ENCODE peak calls at places on chromosomes 5 and 9, in eight cellular contexts. Y, X, T, Z, J, C, M and L are unnamed samples.

GRCh38 chr5:180330810-180331646 is 22.1 kb downstream of the GFPT2 start:
- DNase-seq in Z (peak; percentile 100), X (no peak), J (no peak), C (peak; percentile 81), Y (no peak), T (no peak), M (peak; percentile 99), L (peak; percentile 99)

GRCh38 chr9:106707722-106708121 is 155.2 kb upstream of the ZNF462 start:
- DNase-seq in X (no peak), J (no peak), C (no peak), M (no peak), Z (no peak), Y (no peak), T (no peak), L (no peak)

GRCh38 chr5:126965061-126965475 is 65.3 kb downstream of the MARCHF3 start:
- DNase-seq in T (no peak), Z (peak; percentile 28), Y (peak; percentile 31), C (no peak), X (no peak), M (peak; percentile 99), J (no peak), L (peak; percentile 41)

GRCh38 chr5:32712463-32713395 is 1.6 kb downstream of the NPR3 start:
- DNase-seq in J (no peak), X (no peak), Y (no peak), C (no peak), M (no peak), T (no peak), Z (no peak), L (no peak)

GRCh38 chr9:75892168-75892901 is 1.9 kb downstream of the PCSK5 start:
- DNase-seq in Z (no peak), M (no peak), J (no peak), C (peak; percentile 18), X (peak; percentile 29), Y (no peak), T (no peak), L (peak; percentile 73)

GRCh38 chr9:133813749-133814585 is 75.8 kb upstream of the SARDH start:
- DNase-seq in J (no peak), X (no peak), Z (no peak), Y (no peak), M (no peak), C (no peak), T (no peak), L (no peak)

GRCh38 chr9:20698799-20699198 is 14.7 kb downstream of the FOCAD start:
- DNase-seq in J (no peak), M (no peak), Y (no peak), C (no peak), T (no peak), Z (no peak), X (no peak), L (no peak)

GRCh38 chr5:79031481-79031867 is 38.0 kb downstream of the DMGDH start:
- DNase-seq in X (no peak), J (no peak), C (no peak), T (no peak), Z (no peak), Y (no peak), M (no peak), L (no peak)

GRCh38 chr9:92501671-92502393 is 19.5 kb upstream of the ASPN start:
- DNase-seq in Z (peak; percentile 35), X (no peak), M (no peak), Y (no peak), C (no peak), J (peak; percentile 56), T (peak; percentile 19), L (peak; percentile 63)

GRCh38 chr5:139817362-139817761 is 21.8 kb downstream of the PSD2 start:
- DNase-seq in M (no peak), X (no peak), J (no peak), C (no peak), Y (no peak), T (no peak), Z (no peak), L (no peak)

GRCh38 chr5:56900858-56901578 is 8.4 kb upstream of the SETD9 start:
- DNase-seq in Y (peak; percentile 26), Z (peak; percentile 55), T (peak; percentile 9), M (peak; percentile 16), C (peak; percentile 40), X (peak; percentile 18), J (peak; percentile 65), L (peak; percentile 72)

GRCh38 chr5:169151051-169151805 is 149.7 kb downstream of the SLIT3 start:
- DNase-seq in J (no peak), M (no peak), X (no peak), T (no peak), Z (no peak), Y (no peak), C (no peak), L (no peak)

GRCh38 chr5:17123785-17124184 is 93.6 kb upstream of the BASP1 start:
- DNase-seq in Z (no peak), Y (no peak), M (no peak), C (no peak), X (no peak), T (no peak), J (no peak), L (no peak)